ENCODE peak calls at places on chromosomes 16 and 17, in four cellular contexts. One of them, this sample, is unnamed.

GRCh38 chr16:7405166-7405565 is 72.5 kb downstream of the RBFOX1 start:
- DNase-seq in kidney epithelial cell: peak; percentile 5
- DNase-seq in mesothelial cell of epicardium: no peak
- DNase-seq in PC-3: peak; percentile 6
- DNase-seq in this sample: no peak

GRCh38 chr16:74825941-74826340 is 51.3 kb upstream of the FA2H start:
- DNase-seq in kidney epithelial cell: no peak
- DNase-seq in PC-3: no peak
- DNase-seq in mesothelial cell of epicardium: no peak
- DNase-seq in this sample: no peak

GRCh38 chr17:6753006-6753445 is 2.8 kb upstream of the XAF1 start:
- DNase-seq in PC-3: peak; percentile 44
- DNase-seq in kidney epithelial cell: peak; percentile 53
- DNase-seq in mesothelial cell of epicardium: peak; percentile 56
- DNase-seq in this sample: no peak

GRCh38 chr16:88378836-88379693 is 3.7 kb upstream of the ZNF469 start:
- DNase-seq in kidney epithelial cell: no peak
- DNase-seq in mesothelial cell of epicardium: no peak
- DNase-seq in PC-3: no peak
- DNase-seq in this sample: no peak

GRCh38 chr17:50206604-50207293 is 5.3 kb upstream of the COL1A1 start:
- DNase-seq in mesothelial cell of epicardium: peak; percentile 67
- DNase-seq in PC-3: no peak
- DNase-seq in kidney epithelial cell: no peak
- DNase-seq in this sample: peak; percentile 65

GRCh38 chr16:12255473-12255872 is 278.9 kb downstream of the SNX29 start:
- DNase-seq in mesothelial cell of epicardium: no peak
- DNase-seq in kidney epithelial cell: no peak
- DNase-seq in PC-3: no peak
- DNase-seq in this sample: no peak

GRCh38 chr17:73878923-73879322 is 234.7 kb upstream of the SDK2 start:
- DNase-seq in PC-3: no peak
- DNase-seq in kidney epithelial cell: no peak
- DNase-seq in mesothelial cell of epicardium: no peak
- DNase-seq in this sample: no peak

GRCh38 chr17:82304826-82305726 is 12.3 kb downstream of the CD7 start:
- DNase-seq in mesothelial cell of epicardium: no peak
- DNase-seq in PC-3: no peak
- DNase-seq in kidney epithelial cell: no peak
- DNase-seq in this sample: no peak

GRCh38 chr17:61689610-61690180 is 98.7 kb upstream of the NACA2 start:
- DNase-seq in kidney epithelial cell: no peak
- DNase-seq in mesothelial cell of epicardium: no peak
- DNase-seq in PC-3: peak; percentile 43
- DNase-seq in this sample: no peak

GRCh38 chr16:557463-558297 is 2.5 kb upstream of the PRR35 start:
- DNase-seq in PC-3: no peak
- DNase-seq in mesothelial cell of epicardium: no peak
- DNase-seq in kidney epithelial cell: no peak
- DNase-seq in this sample: no peak

GRCh38 chr16:9091867-9092281 is 430 bp downstream of the HAPSTR1 start:
- DNase-seq in kidney epithelial cell: no peak
- DNase-seq in PC-3: no peak
- DNase-seq in mesothelial cell of epicardium: peak; percentile 51
- DNase-seq in this sample: peak; percentile 6

GRCh38 chr16:14455577-14455976 is 174.5 kb downstream of the PARN start:
- DNase-seq in PC-3: peak; percentile 73
- DNase-seq in mesothelial cell of epicardium: no peak
- DNase-seq in kidney epithelial cell: no peak
- DNase-seq in this sample: no peak

GRCh38 chr17:35568561-35568960 is 7.9 kb upstream of the SLFN14 start:
- DNase-seq in mesothelial cell of epicardium: no peak
- DNase-seq in PC-3: peak; percentile 52
- DNase-seq in kidney epithelial cell: no peak
- DNase-seq in this sample: no peak

GRCh38 chr17:17104494-17104893 is 62.2 kb downstream of the MPRIP start:
- DNase-seq in kidney epithelial cell: no peak
- DNase-seq in mesothelial cell of epicardium: no peak
- DNase-seq in PC-3: no peak
- DNase-seq in this sample: no peak

GRCh38 chr17:75087182-75087557 is 584 bp upstream of the SLC16A5 start:
- DNase-seq in mesothelial cell of epicardium: no peak
- DNase-seq in kidney epithelial cell: no peak
- DNase-seq in PC-3: no peak
- DNase-seq in this sample: no peak

GRCh38 chr16:86809458-86809955 is 231.2 kb downstream of the FOXL1 start:
- DNase-seq in mesothelial cell of epicardium: no peak
- DNase-seq in kidney epithelial cell: peak; percentile 67
- DNase-seq in PC-3: peak; percentile 89
- DNase-seq in this sample: no peak

GRCh38 chr17:50367401-50367800 is 5.6 kb downstream of the MRPL27 start:
- DNase-seq in kidney epithelial cell: no peak
- DNase-seq in PC-3: no peak
- DNase-seq in mesothelial cell of epicardium: no peak
- DNase-seq in this sample: no peak

GRCh38 chr16:2365895-2366294 is 25.4 kb upstream of the ABCA3 start:
- DNase-seq in mesothelial cell of epicardium: no peak
- DNase-seq in kidney epithelial cell: peak; percentile 65
- DNase-seq in PC-3: no peak
- DNase-seq in this sample: no peak

GRCh38 chr16:87431926-87432325 is 39.8 kb downstream of the MAP1LC3B start:
- DNase-seq in kidney epithelial cell: peak; percentile 28
- DNase-seq in PC-3: peak; percentile 8
- DNase-seq in mesothelial cell of epicardium: no peak
- DNase-seq in this sample: no peak

GRCh38 chr17:66580178-66580577 is 254.7 kb upstream of the CACNG5 start:
- DNase-seq in PC-3: no peak
- DNase-seq in kidney epithelial cell: no peak
- DNase-seq in mesothelial cell of epicardium: no peak
- DNase-seq in this sample: no peak

GRCh38 chr16:35714665-35715064 is 2255.3 kb downstream of the TP53TG3F start:
- DNase-seq in kidney epithelial cell: no peak
- DNase-seq in PC-3: no peak
- DNase-seq in mesothelial cell of epicardium: no peak
- DNase-seq in this sample: no peak

GRCh38 chr17:77092025-77092424 is 48.7 kb upstream of the SEC14L1 start:
- DNase-seq in kidney epithelial cell: no peak
- DNase-seq in mesothelial cell of epicardium: no peak
- DNase-seq in PC-3: no peak
- DNase-seq in this sample: no peak

GRCh38 chr16:89178453-89179147 is 7.1 kb downstream of the CDH15 start:
- DNase-seq in PC-3: no peak
- DNase-seq in kidney epithelial cell: no peak
- DNase-seq in mesothelial cell of epicardium: no peak
- DNase-seq in this sample: no peak

GRCh38 chr17:38600906-38601305 is 4.8 kb downstream of the SRCIN1 start:
- DNase-seq in kidney epithelial cell: no peak
- DNase-seq in PC-3: no peak
- DNase-seq in mesothelial cell of epicardium: no peak
- DNase-seq in this sample: no peak

GRCh38 chr17:81254955-81255717 is 16.0 kb downstream of the NDUFAF8 start:
- DNase-seq in PC-3: peak; percentile 77
- DNase-seq in kidney epithelial cell: peak; percentile 65
- DNase-seq in mesothelial cell of epicardium: peak; percentile 65
- DNase-seq in this sample: peak; percentile 63

GRCh38 chr16:84703671-84704070 is 3.9 kb downstream of the USP10 start:
- DNase-seq in kidney epithelial cell: no peak
- DNase-seq in PC-3: no peak
- DNase-seq in mesothelial cell of epicardium: no peak
- DNase-seq in this sample: no peak

GRCh38 chr16:81873221-81873620 is 94.1 kb downstream of the PLCG2 start:
- DNase-seq in PC-3: no peak
- DNase-seq in kidney epithelial cell: no peak
- DNase-seq in mesothelial cell of epicardium: no peak
- DNase-seq in this sample: no peak

GRCh38 chr16:81875461-81875860 is 96.4 kb downstream of the PLCG2 start:
- DNase-seq in PC-3: no peak
- DNase-seq in kidney epithelial cell: no peak
- DNase-seq in mesothelial cell of epicardium: no peak
- DNase-seq in this sample: no peak

GRCh38 chr16:81876273-81876900 is 97.3 kb downstream of the PLCG2 start:
- DNase-seq in mesothelial cell of epicardium: no peak
- DNase-seq in kidney epithelial cell: no peak
- DNase-seq in PC-3: no peak
- DNase-seq in this sample: no peak

GRCh38 chr16:81878529-81878928 is 99.4 kb downstream of the PLCG2 start:
- DNase-seq in mesothelial cell of epicardium: no peak
- DNase-seq in kidney epithelial cell: no peak
- DNase-seq in PC-3: no peak
- DNase-seq in this sample: no peak

GRCh38 chr16:81873843-81874752 is 95.0 kb downstream of the PLCG2 start:
- DNase-seq in PC-3: peak; percentile 58
- DNase-seq in mesothelial cell of epicardium: peak; percentile 61
- DNase-seq in kidney epithelial cell: no peak
- DNase-seq in this sample: peak; percentile 59
- TF ChIP-seq CTCF in PC-3: peak; percentile 66
- TF ChIP-seq CTCF in mesothelial cell of epicardium: peak; percentile 89
- TF ChIP-seq CTCF in kidney epithelial cell: peak; percentile 94
- TF ChIP-seq CTCF in this sample: peak; percentile 92

DNA sequence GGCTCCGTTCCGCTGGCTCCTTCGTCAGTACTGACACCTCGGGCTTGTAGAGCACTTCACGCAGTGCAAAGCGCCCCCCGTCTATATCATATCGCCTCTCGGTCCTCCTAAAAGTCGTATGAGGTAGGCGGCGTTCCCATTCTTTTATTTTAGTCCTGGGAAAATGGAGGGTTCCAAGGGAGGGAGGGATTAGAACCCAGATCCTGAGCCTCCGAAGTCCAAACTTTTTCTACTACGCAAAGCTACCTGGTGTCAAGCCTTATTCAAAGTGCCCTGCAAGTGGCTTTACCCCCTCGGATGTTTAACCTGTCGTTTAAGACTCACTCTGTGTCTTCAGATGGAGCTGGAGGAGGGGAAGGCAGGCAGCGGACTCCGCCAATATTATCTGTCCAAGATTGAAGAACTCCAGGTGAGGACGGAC is 348 bp upstream of the FTSJ3 start:
- DNase-seq in PC-3: no peak
- DNase-seq in kidney epithelial cell: no peak
- DNase-seq in mesothelial cell of epicardium: no peak
- DNase-seq in this sample: no peak
- TF ChIP-seq CTCF in PC-3: peak; percentile 10
- TF ChIP-seq CTCF in kidney epithelial cell: no peak
- TF ChIP-seq CTCF in mesothelial cell of epicardium: no peak
- TF ChIP-seq CTCF in this sample: no peak

GRCh38 chr16:24011237-24011636 is 175.5 kb downstream of the PRKCB start:
- DNase-seq in mesothelial cell of epicardium: no peak
- DNase-seq in kidney epithelial cell: no peak
- DNase-seq in PC-3: no peak
- DNase-seq in this sample: no peak

GRCh38 chr16:24009060-24009459 is 173.3 kb downstream of the PRKCB start:
- DNase-seq in PC-3: no peak
- DNase-seq in kidney epithelial cell: no peak
- DNase-seq in mesothelial cell of epicardium: no peak
- DNase-seq in this sample: no peak

GRCh38 chr16:24009955-24010354 is 174.2 kb downstream of the PRKCB start:
- DNase-seq in PC-3: no peak
- DNase-seq in kidney epithelial cell: no peak
- DNase-seq in mesothelial cell of epicardium: no peak
- DNase-seq in this sample: no peak

GRCh38 chr16:24013054-24013636 is 177.4 kb downstream of the PRKCB start:
- DNase-seq in mesothelial cell of epicardium: no peak
- DNase-seq in kidney epithelial cell: no peak
- DNase-seq in PC-3: no peak
- DNase-seq in this sample: no peak

DNA sequence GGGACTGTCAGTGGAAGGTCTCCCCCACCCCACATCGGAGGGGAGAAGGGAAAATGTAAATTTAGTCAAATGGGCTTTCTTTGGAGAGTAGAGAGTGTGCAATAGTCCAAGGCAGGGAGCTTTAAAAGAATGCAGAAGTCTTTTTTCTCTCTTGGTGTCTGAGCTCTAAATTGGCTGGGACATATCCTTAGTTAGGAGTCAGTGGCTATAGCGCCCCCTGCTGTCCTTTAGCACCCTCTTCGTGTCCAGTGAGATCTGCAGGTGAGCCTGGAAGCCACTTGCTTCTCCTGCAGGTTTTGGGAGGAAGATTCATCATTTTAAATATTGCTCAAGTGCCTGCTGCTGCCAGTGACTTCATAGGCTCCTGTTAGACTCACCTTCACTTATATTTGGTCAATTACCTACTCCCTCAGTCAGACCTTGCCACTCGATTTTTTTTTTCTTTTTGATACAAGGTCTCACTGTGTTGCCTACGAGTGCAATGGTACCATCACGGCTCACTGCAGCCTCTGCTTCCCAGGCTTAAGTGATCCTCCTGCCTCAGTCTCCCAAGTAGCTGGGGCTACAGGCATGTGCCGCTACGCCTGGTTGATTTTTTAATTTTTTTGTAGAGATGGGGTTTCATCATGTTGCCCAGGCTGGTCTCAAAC is 174.8 kb downstream of the PRKCB start:
- DNase-seq in mesothelial cell of epicardium: peak; percentile 73
- DNase-seq in PC-3: peak; percentile 70
- DNase-seq in kidney epithelial cell: peak; percentile 16
- DNase-seq in this sample: peak; percentile 61
- TF ChIP-seq CTCF in mesothelial cell of epicardium: peak; percentile 78
- TF ChIP-seq CTCF in PC-3: peak; percentile 73
- TF ChIP-seq CTCF in kidney epithelial cell: peak; percentile 73
- TF ChIP-seq CTCF in this sample: peak; percentile 85

GRCh38 chr17:18981385-18981641 is 23.3 kb downstream of the FAM83G start:
- DNase-seq in mesothelial cell of epicardium: no peak
- DNase-seq in kidney epithelial cell: no peak
- DNase-seq in PC-3: no peak
- DNase-seq in this sample: no peak
- TF ChIP-seq CTCF in mesothelial cell of epicardium: no peak
- TF ChIP-seq CTCF in kidney epithelial cell: no peak
- TF ChIP-seq CTCF in PC-3: no peak
- TF ChIP-seq CTCF in this sample: no peak

This sample was measured in neural crest cell.